ENCODE peak calls at places on chromosomes 2 and 18, in four cellular contexts. C is left lung; H is GM23248; V is naive thymus-derived CD4-positive, alpha-beta T cell. S is an unnamed sample.

GRCh38 chr2:113407446-113408099 is 29.9 kb upstream of the ZNG1B start:
- DNase-seq in H (peak), C (no peak), V (no peak), S (no peak)

GRCh38 chr2:26394694-26395093 is 7.0 kb upstream of the DRC1 start:
- DNase-seq in C (no peak), V (no peak), H (no peak), S (no peak)

GRCh38 chr2:218252509-218253247 is 8.1 kb upstream of the GPBAR1 start:
- DNase-seq in C (peak), V (no peak), H (peak), S (no peak)

GRCh38 chr18:66571845-66572244 is 32.0 kb downstream of the CDH19 start:
- DNase-seq in C (no peak), H (no peak), V (no peak), S (no peak)

GRCh38 chr2:161873689-161874088 is 200.3 kb downstream of the DPP4 start:
- DNase-seq in H (no peak), C (no peak), V (no peak), S (no peak)

GRCh38 chr2:108145551-108145950 is 94.2 kb upstream of the SULT1C3 start:
- DNase-seq in H (peak), C (no peak), V (no peak), S (no peak)

GRCh38 chr2:98713332-98714015 is 17.5 kb downstream of the MGAT4A start:
- DNase-seq in H (no peak), V (no peak), C (no peak), S (no peak)

GRCh38 chr2:109143214-109144187 is 14.5 kb downstream of the SH3RF3 start:
- DNase-seq in V (peak), H (no peak), C (no peak), S (no peak)

GRCh38 chr2:104849618-104850097 is 4.3 kb upstream of the POU3F3 start:
- DNase-seq in V (peak), H (peak), C (peak), S (no peak)

GRCh38 chr2:223001831-223002230 is 50.2 kb upstream of the KCNE4 start:
- DNase-seq in H (no peak), C (no peak), V (no peak), S (no peak)

GRCh38 chr2:1297376-1298159 is 115.7 kb upstream of the TPO start:
- DNase-seq in V (no peak), C (no peak), H (no peak), S (no peak)

GRCh38 chr2:174078275-174078674 is 113.1 kb upstream of the SP3 start:
- DNase-seq in C (no peak), H (peak), V (no peak), S (no peak)

GRCh38 chr18:54316071-54316820 is 41.4 kb downstream of the STARD6 start:
- DNase-seq in H (no peak), V (no peak), C (no peak), S (no peak)

GRCh38 chr2:120935339-120936313 is 200.0 kb downstream of the GLI2 start:
- DNase-seq in H (peak), V (no peak), C (no peak), S (no peak)

GRCh38 chr2:149235837-149236236 is 94.5 kb upstream of the LYPD6 start:
- DNase-seq in H (no peak), C (no peak), V (no peak), S (no peak)

GRCh38 chr2:233083782-233084181 is 23.6 kb downstream of the INPP5D start:
- DNase-seq in H (no peak), V (peak), C (no peak), S (no peak)

GRCh38 chr2:229748950-229749349 is 34.6 kb upstream of the DNER start:
- DNase-seq in C (no peak), V (no peak), H (no peak), S (no peak)

GRCh38 chr2:217387776-217388381 is 528.0 kb upstream of the TNP1 start:
- DNase-seq in H (no peak), C (no peak), V (no peak), S (no peak)

GRCh38 chr2:64367444-64367843 is 86.5 kb upstream of the LGALSL start:
- DNase-seq in H (no peak), C (no peak), V (no peak), S (no peak)

GRCh38 chr2:12856934-12857660 is 140.4 kb downstream of the TRIB2 start:
- DNase-seq in C (no peak), V (peak), H (peak), S (no peak)

GRCh38 chr2:54649633-54650032 is 73.8 kb upstream of the EML6 start:
- DNase-seq in H (no peak), C (no peak), V (no peak), S (no peak)

GRCh38 chr2:119932809-119933208 is 80.1 kb upstream of the EPB41L5 start:
- DNase-seq in C (no peak), V (no peak), H (no peak), S (no peak)

GRCh38 chr2:212766921-212767320 is 228.3 kb upstream of the ERBB4 start:
- DNase-seq in H (no peak), C (no peak), V (no peak), S (peak)

GRCh38 chr2:209331291-209331844 is 92.5 kb upstream of the MAP2 start:
- DNase-seq in C (no peak), V (no peak), H (peak), S (peak)

GRCh38 chr18:9825571-9826073 is 60.2 kb upstream of the TXNDC2 start:
- DNase-seq in H (peak), C (no peak), V (no peak), S (no peak)

GRCh38 chr2:148969585-148970180 is 68.8 kb upstream of the LYPD6B start:
- DNase-seq in V (no peak), C (no peak), H (no peak), S (no peak)

GRCh38 chr2:98160574-98160973 is 73.6 kb downstream of the VWA3B start:
- DNase-seq in V (no peak), H (no peak), C (no peak), S (no peak)

GRCh38 chr2:72920317-72921087 is 3.2 kb downstream of the EMX1 start:
- DNase-seq in C (no peak), H (peak), V (no peak), S (no peak)
- H3K4me3 ChIP-seq in C (no peak), H (peak), V (no peak), S (peak)

DNA sequence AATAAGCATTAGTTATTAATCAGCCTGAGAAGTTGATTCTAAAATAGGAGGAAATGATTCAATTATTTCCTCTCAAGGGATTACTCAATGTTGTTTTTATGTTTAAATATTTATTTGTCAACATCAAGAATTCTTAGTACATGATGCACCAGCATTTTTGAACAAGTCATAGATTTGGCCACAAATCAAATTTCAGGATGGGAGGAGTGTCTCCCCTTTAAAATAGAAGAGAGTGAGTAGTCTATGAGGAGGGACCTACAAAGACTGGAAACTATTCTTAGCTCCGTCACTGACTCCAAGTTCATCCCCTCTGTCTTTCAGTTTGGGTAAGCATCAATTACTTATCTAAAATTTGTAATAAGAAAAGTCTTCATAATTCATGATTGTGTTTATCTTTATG is 18.6 kb upstream of the IL18R1 start:
- DNase-seq in H (peak), C (no peak), V (no peak), S (no peak)
- H3K27ac ChIP-seq in H (peak), C (no peak), V (no peak), S (no peak)

GRCh38 chr2:188979119-188979729 is 5.1 kb downstream of the COL3A1 start:
- DNase-seq in C (no peak), V (no peak), H (no peak), S (no peak)
- H3K4me3 ChIP-seq in C (peak), V (no peak), H (peak), S (peak)

GRCh38 chr2:10980071-10980470 is 68.3 kb downstream of the KCNF1 start:
- DNase-seq in H (no peak), V (no peak), C (no peak), S (no peak)
- H3K27ac ChIP-seq in H (no peak), V (no peak), C (no peak), S (no peak)

DNA sequence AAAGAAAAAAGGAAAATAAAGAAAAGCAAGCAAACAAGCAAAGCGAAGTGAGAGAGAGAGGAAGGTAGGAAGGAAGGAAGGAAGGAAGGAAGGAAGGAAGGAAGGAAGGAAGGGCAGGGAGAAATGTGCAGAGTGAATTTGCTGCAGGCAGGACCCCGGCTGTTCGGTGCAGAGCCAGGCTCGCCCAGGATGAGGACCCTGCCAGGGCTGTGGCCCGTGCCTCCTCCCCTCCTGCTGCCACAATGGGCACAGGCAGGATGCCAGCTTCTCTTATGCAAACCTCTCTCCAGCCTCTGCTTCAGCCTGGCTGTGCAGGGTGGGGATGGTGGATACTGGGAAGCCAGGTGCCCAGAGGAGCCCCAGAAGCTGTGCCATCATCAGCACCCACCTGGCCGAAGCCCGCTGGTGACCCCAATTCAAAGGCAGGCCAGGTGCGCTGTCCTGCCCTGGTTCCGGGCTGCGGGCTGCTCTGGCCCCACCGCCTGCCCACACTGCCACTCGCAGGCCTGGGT is 3.2 kb downstream of the GPR17 start:
- DNase-seq in V (peak), H (no peak), C (no peak), S (peak)
- H3K4me3 ChIP-seq in V (peak), H (no peak), C (no peak), S (peak)

S was measured in SK-N-MC.